ENCODE peak calls at places on chromosomes 3 and 15, in five cellular contexts. D is midbrain; X is fibroblast of lung; L is stimulated activated CD4-positive, alpha-beta T cell treated with anti-CD3 and anti-CD28 coated beads, Interleukin-12 subunit alpha, Interleukin-12 subunit beta, amount 100 ng/mL, for 4 hours; I is NCI-H1092 treated with DMSO at 0.1 percent for 48 hours. C is an unnamed sample.

GRCh38 chr15:60135961-60136360 is 131.8 kb downstream of the FOXB1 start:
- DNase-seq in D (peak), I (no peak), L (no peak), X (no peak), C (no peak)

GRCh38 chr3:9122732-9123364 is 126.6 kb downstream of the SRGAP3 start:
- DNase-seq in D (no peak), I (no peak), X (no peak), L (no peak), C (no peak)

GRCh38 chr3:186930143-186930638 is at the start of gene ST6GAL1:
- DNase-seq in D (peak), L (peak), I (no peak), X (peak), C (peak)

GRCh38 chr15:52558196-52558595 is 10.6 kb downstream of the ARPP19 start:
- DNase-seq in L (peak), X (peak), D (no peak), I (no peak), C (no peak)

GRCh38 chr15:82197734-82198594 is 64.6 kb downstream of the EFL1 start:
- DNase-seq in X (peak), I (peak), D (peak), L (peak), C (no peak)

GRCh38 chr3:128466840-128467541 is at the start of gene DNAJB8:
- DNase-seq in L (no peak), D (no peak), X (no peak), I (no peak), C (no peak)

GRCh38 chr3:71316378-71316777 is 267.1 kb downstream of the FOXP1 start:
- DNase-seq in I (no peak), X (no peak), D (no peak), L (no peak), C (no peak)

GRCh38 chr3:171088984-171089754 is 62.6 kb upstream of the SLC2A2 start:
- DNase-seq in X (peak), I (peak), L (no peak), D (no peak), C (no peak)

GRCh38 chr3:190886945-190887344 is 24.5 kb upstream of the GMNC start:
- DNase-seq in X (no peak), I (no peak), D (no peak), L (no peak), C (no peak)

GRCh38 chr15:55652363-55652762 is 64.2 kb upstream of the PYGO1 start:
- DNase-seq in I (no peak), L (no peak), D (peak), X (no peak), C (no peak)

GRCh38 chr15:66766282-66767228 is 64.5 kb downstream of the SMAD6 start:
- DNase-seq in L (no peak), I (no peak), X (peak), D (no peak), C (peak)

GRCh38 chr3:117398166-117398954 is 688.8 kb downstream of the TUSC7 start:
- DNase-seq in X (no peak), D (peak), L (no peak), I (peak), C (no peak)

GRCh38 chr3:15563190-15563589 is 38.2 kb downstream of the HACL1 start:
- DNase-seq in D (no peak), X (no peak), I (no peak), L (no peak), C (no peak)

GRCh38 chr15:99696096-99696495 is 37.1 kb downstream of the LYSMD4 start:
- DNase-seq in D (no peak), L (no peak), I (no peak), X (no peak), C (no peak)

GRCh38 chr3:6719999-6720398 is 140.9 kb upstream of the GRM7 start:
- DNase-seq in X (no peak), L (no peak), D (no peak), I (no peak), C (no peak)

GRCh38 chr3:100759162-100759561 is 49.9 kb downstream of the TFG start:
- DNase-seq in I (no peak), L (no peak), X (no peak), D (no peak), C (no peak)

GRCh38 chr3:24365168-24365567 is 129.5 kb downstream of the THRB start:
- DNase-seq in X (peak), L (no peak), D (peak), I (no peak), C (no peak)

GRCh38 chr3:107522510-107523360 is at the start of gene BBX:
- DNase-seq in L (peak), I (peak), X (peak), D (peak), C (peak)

GRCh38 chr3:5769825-5770224 is 582.3 kb downstream of the EDEM1 start:
- DNase-seq in L (no peak), D (no peak), I (no peak), X (no peak), C (no peak)

GRCh38 chr15:75171408-75171807 is 30.3 kb upstream of the C15orf39 start:
- DNase-seq in L (no peak), D (no peak), X (peak), I (no peak), C (peak)

GRCh38 chr3:13122101-13123055 is 49.1 kb upstream of the IQSEC1 start:
- DNase-seq in L (no peak), D (no peak), I (no peak), X (no peak), C (peak)

GRCh38 chr15:70633394-70633793 is 130.0 kb downstream of the UACA start:
- DNase-seq in D (no peak), I (no peak), L (no peak), X (no peak), C (no peak)

GRCh38 chr3:22887664-22888291 is 315.3 kb upstream of the UBE2E2 start:
- DNase-seq in I (no peak), D (peak), L (no peak), X (peak), C (no peak)

GRCh38 chr3:9231488-9231887 is 18.0 kb downstream of the SRGAP3 start:
- DNase-seq in I (no peak), D (peak), X (no peak), L (no peak), C (no peak)

GRCh38 chr15:99605490-99605931 is 39.7 kb downstream of the MEF2A start:
- DNase-seq in D (no peak), I (no peak), X (no peak), L (no peak), C (no peak)

GRCh38 chr3:87673132-87673531 is 385.7 kb downstream of the CGGBP1 start:
- DNase-seq in X (no peak), D (no peak), I (no peak), L (no peak), C (no peak)

GRCh38 chr3:45800611-45801010 is 4.3 kb upstream of the SLC6A20 start:
- DNase-seq in X (no peak), I (no peak), D (no peak), L (no peak), C (no peak)

GRCh38 chr15:99978426-99978825 is 245.2 kb upstream of the LYSMD4 start:
- DNase-seq in L (no peak), D (no peak), I (no peak), X (no peak), C (no peak)

GRCh38 chr15:95284933-95285401 is 1045.5 kb upstream of the NR2F2 start:
- DNase-seq in D (no peak), I (no peak), X (peak), L (no peak), C (no peak)

GRCh38 chr15:31216210-31216911 is 110.3 kb upstream of the KLF13 start:
- DNase-seq in L (peak), I (peak), X (peak), D (peak), C (peak)

GRCh38 chr3:115581347-115582135 is 41.8 kb upstream of the GAP43 start:
- DNase-seq in X (peak), D (no peak), L (no peak), I (no peak), C (no peak)

GRCh38 chr3:183537295-183537730 is 18.2 kb downstream of the KLHL6 start:
- DNase-seq in X (no peak), I (no peak), D (peak), L (no peak), C (peak)

GRCh38 chr3:37997321-37997720 is 6.7 kb downstream of the VILL start:
- DNase-seq in X (no peak), I (no peak), L (no peak), D (no peak), C (peak)

GRCh38 chr3:72093270-72093669 is 308.3 kb upstream of the PROK2 start:
- DNase-seq in X (no peak), D (no peak), I (no peak), L (no peak), C (no peak)

GRCh38 chr3:40476478-40477470 is at the start of gene ZNF619:
- DNase-seq in I (peak), X (peak), D (peak), L (peak), C (peak)

GRCh38 chr3:161413127-161413854 is 42.0 kb upstream of the SPTSSB start:
- DNase-seq in D (peak), X (peak), L (no peak), I (no peak), C (no peak)

GRCh38 chr15:33988384-33988783 is 20.1 kb downstream of the CHRM5 start:
- DNase-seq in D (no peak), I (no peak), X (peak), L (no peak), C (no peak)

C was measured in upper lobe of right lung.